ENCODE peak calls at places on chromosomes 6 and 20, in ten cellular contexts. N is esophagus squamous epithelium; K is CD4-positive, alpha-beta T cell; L is HT1080; U is CD8-positive, alpha-beta T cell; Z is stimulated activated CD4-positive, alpha-beta T cell treated with anti-CD3 and anti-CD28 coated beads, Interleukin-2, amount 100 ng/mL, for 48 hours; D is COR-L47; P is ACHN; E is T1000; M is NCI-H1417. Q is an unnamed sample.

GRCh38 chr6:12637960-12638641 is 78.5 kb upstream of the PHACTR1 start:
- DNase-seq in N (no peak), K (no peak), L (peak), U (no peak), Z (peak), D (peak), P (peak), E (no peak), M (peak), Q (peak)

GRCh38 chr6:9977451-9977850 is 437.4 kb downstream of the TFAP2A start:
- DNase-seq in N (no peak), K (no peak), L (no peak), U (no peak), Z (no peak), D (no peak), P (no peak), E (no peak), M (no peak), Q (peak)

GRCh38 chr6:159862103-159862502 is 28.7 kb upstream of the MAS1 start:
- DNase-seq in N (no peak), K (no peak), L (no peak), U (no peak), Z (no peak), D (no peak), P (no peak), E (no peak), M (no peak), Q (no peak)

GRCh38 chr6:17130786-17131185 is 28.9 kb downstream of the STMND1 start:
- DNase-seq in N (no peak), K (no peak), L (no peak), U (no peak), Z (no peak), D (no peak), P (no peak), E (no peak), M (no peak), Q (no peak)

GRCh38 chr20:717271-717670 is 41.7 kb upstream of the SCRT2 start:
- DNase-seq in N (no peak), K (no peak), L (no peak), U (no peak), Z (no peak), D (no peak), P (no peak), E (no peak), M (no peak), Q (no peak)

GRCh38 chr6:129667034-129667433 is 42.9 kb downstream of the ARHGAP18 start:
- DNase-seq in N (no peak), K (no peak), L (no peak), U (no peak), Z (no peak), D (no peak), P (no peak), E (no peak), M (no peak), Q (no peak)

GRCh38 chr6:17984822-17985660 is 2.4 kb downstream of the KIF13A start:
- DNase-seq in N (no peak), K (no peak), L (no peak), U (no peak), Z (no peak), D (no peak), P (no peak), E (no peak), M (no peak), Q (no peak)

GRCh38 chr6:110547266-110547964 is 71.0 kb upstream of the SLC22A16 start:
- DNase-seq in N (no peak), K (no peak), L (peak), U (no peak), Z (no peak), D (no peak), P (peak), E (peak), M (no peak), Q (peak)

GRCh38 chr6:147506704-147507114 is 1.8 kb upstream of the SAMD5 start:
- DNase-seq in N (no peak), K (no peak), L (peak), U (no peak), Z (peak), D (peak), P (peak), E (peak), M (peak), Q (peak)

GRCh38 chr20:53692465-53693067 is 98.9 kb upstream of the ZNF217 start:
- DNase-seq in N (no peak), K (no peak), L (no peak), U (no peak), Z (no peak), D (no peak), P (no peak), E (no peak), M (no peak), Q (no peak)

GRCh38 chr6:39819226-39819625 is 27.1 kb downstream of the DAAM2 start:
- DNase-seq in N (no peak), K (no peak), L (no peak), U (no peak), Z (no peak), D (no peak), P (no peak), E (no peak), M (no peak), Q (no peak)

GRCh38 chr20:46117704-46118467 is at the start of gene CD40:
- DNase-seq in N (no peak), K (peak), L (peak), U (peak), Z (peak), D (no peak), P (peak), E (peak), M (no peak), Q (peak)

GRCh38 chr6:83511901-83512681 is at the start of gene PRSS35:
- DNase-seq in N (no peak), K (no peak), L (peak), U (no peak), Z (peak), D (no peak), P (peak), E (peak), M (no peak), Q (peak)

GRCh38 chr6:56841751-56842150 is 113.2 kb upstream of the BEND6 start:
- DNase-seq in N (no peak), K (no peak), L (no peak), U (no peak), Z (no peak), D (no peak), P (no peak), E (no peak), M (no peak), Q (no peak)

GRCh38 chr6:3957321-3957720 is 108.1 kb downstream of the FAM50B start:
- DNase-seq in N (no peak), K (no peak), L (no peak), U (no peak), Z (no peak), D (no peak), P (no peak), E (no peak), M (no peak), Q (no peak)

GRCh38 chr6:1348675-1349074 is 36.8 kb downstream of the FOXQ1 start:
- DNase-seq in N (no peak), K (no peak), L (peak), U (no peak), Z (no peak), D (no peak), P (no peak), E (no peak), M (peak), Q (no peak)

GRCh38 chr6:157246048-157246630 is 77.2 kb downstream of the TMEM242 start:
- DNase-seq in N (no peak), K (no peak), L (no peak), U (no peak), Z (no peak), D (no peak), P (no peak), E (no peak), M (no peak), Q (no peak)

GRCh38 chr6:150008588-150008987 is 16.7 kb downstream of the RAET1L start:
- DNase-seq in N (no peak), K (no peak), L (peak), U (no peak), Z (no peak), D (no peak), P (no peak), E (peak), M (no peak), Q (no peak)

GRCh38 chr6:9056556-9056955 is 621.2 kb upstream of the SLC35B3 start:
- DNase-seq in N (no peak), K (no peak), L (no peak), U (no peak), Z (no peak), D (no peak), P (no peak), E (no peak), M (no peak), Q (no peak)

Q was measured in kidney glomerular epithelial cell.